ENCODE peak calls at places on chromosomes 11 and 22, in five cellular contexts. One of them, this sample, is unnamed.

GRCh38 chr11:67406969-67407699 is 3.3 kb downstream of the TBC1D10C start:
- DNase-seq in H1: no peak
- DNase-seq in GM12878: no peak
- DNase-seq in K562: no peak
- DNase-seq in endothelial cell of umbilical vein: no peak
- DNase-seq in this sample: no peak

GRCh38 chr22:40595497-40596234 is 40.9 kb downstream of the MRTFA start:
- DNase-seq in H1: no peak
- DNase-seq in GM12878: no peak
- DNase-seq in K562: no peak
- DNase-seq in endothelial cell of umbilical vein: no peak
- DNase-seq in this sample: no peak

GRCh38 chr11:7167976-7168740 is 79.4 kb downstream of the RBMXL2 start:
- DNase-seq in H1: no peak
- DNase-seq in GM12878: no peak
- DNase-seq in K562: no peak
- DNase-seq in endothelial cell of umbilical vein: no peak
- DNase-seq in this sample: no peak

GRCh38 chr22:50252081-50253045 is 1.3 kb upstream of the HDAC10 start:
- DNase-seq in H1: peak; percentile 85
- DNase-seq in GM12878: no peak
- DNase-seq in K562: no peak
- DNase-seq in endothelial cell of umbilical vein: peak; percentile 67
- DNase-seq in this sample: no peak

GRCh38 chr11:45450189-45450588 is 164.0 kb upstream of the SYT13 start:
- DNase-seq in H1: no peak
- DNase-seq in GM12878: no peak
- DNase-seq in K562: no peak
- DNase-seq in endothelial cell of umbilical vein: no peak
- DNase-seq in this sample: no peak

GRCh38 chr11:65444314-65445051 is 21.9 kb downstream of the NEAT1 start:
- DNase-seq in H1: no peak
- DNase-seq in GM12878: no peak
- DNase-seq in K562: no peak
- DNase-seq in endothelial cell of umbilical vein: peak; percentile 42
- DNase-seq in this sample: no peak

GRCh38 chr11:68948948-68949347 is 31.8 kb downstream of the MRGPRD start:
- DNase-seq in H1: no peak
- DNase-seq in GM12878: no peak
- DNase-seq in K562: no peak
- DNase-seq in endothelial cell of umbilical vein: no peak
- DNase-seq in this sample: no peak

GRCh38 chr22:46070215-46070721 is 80.1 kb upstream of the PPARA start:
- DNase-seq in H1: peak; percentile 74
- DNase-seq in GM12878: no peak
- DNase-seq in K562: no peak
- DNase-seq in endothelial cell of umbilical vein: peak; percentile 52
- DNase-seq in this sample: no peak

GRCh38 chr11:102614485-102614884 is 10.6 kb downstream of the MMP20 start:
- DNase-seq in H1: no peak
- DNase-seq in GM12878: no peak
- DNase-seq in K562: no peak
- DNase-seq in endothelial cell of umbilical vein: no peak
- DNase-seq in this sample: no peak

GRCh38 chr22:46086577-46087335 is 63.6 kb upstream of the PPARA start:
- DNase-seq in H1: no peak
- DNase-seq in GM12878: no peak
- DNase-seq in K562: no peak
- DNase-seq in endothelial cell of umbilical vein: no peak
- DNase-seq in this sample: no peak

GRCh38 chr11:30046211-30046945 is 29.5 kb upstream of the KCNA4 start:
- DNase-seq in H1: peak; percentile 69
- DNase-seq in GM12878: no peak
- DNase-seq in K562: no peak
- DNase-seq in endothelial cell of umbilical vein: no peak
- DNase-seq in this sample: no peak

GRCh38 chr22:45645526-45646414 is 25.9 kb upstream of the ATXN10 start:
- DNase-seq in H1: peak; percentile 97
- DNase-seq in GM12878: no peak
- DNase-seq in K562: peak; percentile 69
- DNase-seq in endothelial cell of umbilical vein: peak; percentile 34
- DNase-seq in this sample: peak; percentile 26

GRCh38 chr11:27938011-27938410 is 169.9 kb downstream of the KIF18A start:
- DNase-seq in H1: no peak
- DNase-seq in GM12878: no peak
- DNase-seq in K562: no peak
- DNase-seq in endothelial cell of umbilical vein: no peak
- DNase-seq in this sample: no peak

GRCh38 chr11:27933992-27934829 is 173.7 kb downstream of the KIF18A start:
- DNase-seq in H1: no peak
- DNase-seq in GM12878: no peak
- DNase-seq in K562: no peak
- DNase-seq in endothelial cell of umbilical vein: peak; percentile 48
- DNase-seq in this sample: peak; percentile 98

GRCh38 chr11:27930946-27931345 is 177.0 kb downstream of the KIF18A start:
- DNase-seq in H1: no peak
- DNase-seq in GM12878: no peak
- DNase-seq in K562: no peak
- DNase-seq in endothelial cell of umbilical vein: no peak
- DNase-seq in this sample: no peak

GRCh38 chr11:27934830-27935145 is 173.2 kb downstream of the KIF18A start:
- DNase-seq in H1: no peak
- DNase-seq in GM12878: no peak
- DNase-seq in K562: no peak
- DNase-seq in endothelial cell of umbilical vein: peak; percentile 62
- DNase-seq in this sample: peak; percentile 93
- TF ChIP-seq MAX in H1: no peak
- TF ChIP-seq MAX in GM12878: no peak
- TF ChIP-seq MAX in K562: no peak
- TF ChIP-seq MAX in endothelial cell of umbilical vein: no peak
- TF ChIP-seq MAX in this sample: peak; percentile 53

GRCh38 chr11:72102162-72102561 is 935 bp downstream of the LAMTOR1 start:
- DNase-seq in H1: no peak
- DNase-seq in GM12878: no peak
- DNase-seq in K562: peak; percentile 14
- DNase-seq in endothelial cell of umbilical vein: no peak
- DNase-seq in this sample: no peak
- H2AFZ ChIP-seq in H1: no peak overlapping the region
- H2AFZ ChIP-seq in GM12878: no peak overlapping the region
- H2AFZ ChIP-seq in K562: no peak overlapping the region
- H2AFZ ChIP-seq in endothelial cell of umbilical vein: no peak overlapping the region
- H2AFZ ChIP-seq in this sample: no peak overlapping the region

GRCh38 chr11:121650520-121651266 is 197.9 kb upstream of the SORL1-AS1 start:
- DNase-seq in H1: no peak
- DNase-seq in GM12878: peak; percentile 25
- DNase-seq in K562: no peak
- DNase-seq in endothelial cell of umbilical vein: no peak
- DNase-seq in this sample: no peak
- TF ChIP-seq MAX in H1: no peak
- TF ChIP-seq MAX in GM12878: no peak
- TF ChIP-seq MAX in K562: no peak
- TF ChIP-seq MAX in endothelial cell of umbilical vein: no peak
- TF ChIP-seq MAX in this sample: no peak

GRCh38 chr22:27461470-27461869 is 340.1 kb downstream of the MN1 start:
- DNase-seq in H1: no peak
- DNase-seq in GM12878: no peak
- DNase-seq in K562: no peak
- DNase-seq in endothelial cell of umbilical vein: no peak
- DNase-seq in this sample: no peak
- H2AFZ ChIP-seq in H1: peak overlapping the region; percentile 4
- H2AFZ ChIP-seq in GM12878: no peak overlapping the region
- H2AFZ ChIP-seq in K562: no peak overlapping the region
- H2AFZ ChIP-seq in endothelial cell of umbilical vein: no peak overlapping the region
- H2AFZ ChIP-seq in this sample: no peak overlapping the region

DNA sequence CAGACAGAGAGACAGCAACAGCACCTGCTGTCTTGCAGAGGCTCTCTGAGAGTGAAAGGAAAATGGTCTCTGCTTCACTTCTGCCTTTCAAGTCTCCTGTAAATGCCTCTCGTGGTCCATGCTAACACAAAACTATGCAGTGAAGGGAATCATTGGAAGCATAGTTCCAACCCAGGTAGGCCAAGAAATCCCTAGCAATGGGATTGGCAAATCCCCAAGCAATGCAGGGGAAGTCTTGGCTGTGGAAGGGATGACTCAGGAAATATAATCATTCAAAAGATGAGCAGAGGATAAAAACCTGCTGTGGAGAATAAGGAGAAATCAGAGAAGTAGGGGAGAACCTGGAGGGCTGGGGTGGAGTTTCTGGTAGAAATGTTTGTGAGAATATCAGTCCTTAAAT is 216.1 kb upstream of the ZBED5 start:
- DNase-seq in H1: no peak
- DNase-seq in GM12878: no peak
- DNase-seq in K562: no peak
- DNase-seq in endothelial cell of umbilical vein: no peak
- DNase-seq in this sample: no peak
- TF ChIP-seq MAX in H1: no peak
- TF ChIP-seq MAX in GM12878: no peak
- TF ChIP-seq MAX in K562: no peak
- TF ChIP-seq MAX in endothelial cell of umbilical vein: no peak
- TF ChIP-seq MAX in this sample: no peak

DNA sequence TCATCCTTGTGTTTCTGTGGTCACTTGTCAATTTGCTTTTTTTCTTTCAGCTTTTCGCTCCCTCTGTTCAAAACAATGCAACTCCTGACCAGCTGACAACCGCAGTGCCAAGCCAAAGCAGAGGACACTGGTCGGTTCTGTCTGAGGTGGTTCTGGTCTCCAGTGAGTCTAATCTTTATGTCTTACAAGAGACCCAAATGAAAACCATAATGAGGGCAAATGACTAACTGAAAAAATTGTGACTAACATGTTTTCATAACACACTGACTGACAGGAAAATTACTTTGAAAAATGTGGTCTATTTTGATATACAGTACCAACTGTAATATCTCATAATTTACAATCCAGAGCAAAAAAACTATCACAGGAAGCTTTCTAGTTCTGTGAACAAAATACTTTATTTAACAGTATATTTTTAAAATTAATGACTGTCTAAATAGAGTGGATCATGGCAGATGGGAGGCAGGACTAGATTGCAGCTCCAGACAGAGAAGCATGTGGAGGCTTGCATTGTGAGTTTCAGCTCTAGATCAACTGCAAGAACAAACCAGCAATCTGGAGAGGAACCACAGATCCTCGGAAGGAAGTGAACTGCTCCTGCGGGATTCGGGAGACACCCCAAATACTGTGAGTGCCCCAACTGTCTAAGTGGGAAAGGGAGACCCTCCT is 311.8 kb downstream of the SBF2 start:
- DNase-seq in H1: no peak
- DNase-seq in GM12878: no peak
- DNase-seq in K562: no peak
- DNase-seq in endothelial cell of umbilical vein: peak; percentile 79
- DNase-seq in this sample: no peak
- H2AFZ ChIP-seq in H1: no peak overlapping the region
- H2AFZ ChIP-seq in GM12878: no peak overlapping the region
- H2AFZ ChIP-seq in K562: peak overlapping the region; percentile 79
- H2AFZ ChIP-seq in endothelial cell of umbilical vein: no peak overlapping the region
- H2AFZ ChIP-seq in this sample: no peak overlapping the region

GRCh38 chr11:3942956-3943497 is 87.6 kb downstream of the STIM1 start:
- DNase-seq in H1: no peak
- DNase-seq in GM12878: no peak
- DNase-seq in K562: no peak
- DNase-seq in endothelial cell of umbilical vein: peak; percentile 68
- DNase-seq in this sample: no peak
- TF ChIP-seq MAX in H1: no peak
- TF ChIP-seq MAX in GM12878: no peak
- TF ChIP-seq MAX in K562: no peak
- TF ChIP-seq MAX in endothelial cell of umbilical vein: no peak
- TF ChIP-seq MAX in this sample: no peak

DNA sequence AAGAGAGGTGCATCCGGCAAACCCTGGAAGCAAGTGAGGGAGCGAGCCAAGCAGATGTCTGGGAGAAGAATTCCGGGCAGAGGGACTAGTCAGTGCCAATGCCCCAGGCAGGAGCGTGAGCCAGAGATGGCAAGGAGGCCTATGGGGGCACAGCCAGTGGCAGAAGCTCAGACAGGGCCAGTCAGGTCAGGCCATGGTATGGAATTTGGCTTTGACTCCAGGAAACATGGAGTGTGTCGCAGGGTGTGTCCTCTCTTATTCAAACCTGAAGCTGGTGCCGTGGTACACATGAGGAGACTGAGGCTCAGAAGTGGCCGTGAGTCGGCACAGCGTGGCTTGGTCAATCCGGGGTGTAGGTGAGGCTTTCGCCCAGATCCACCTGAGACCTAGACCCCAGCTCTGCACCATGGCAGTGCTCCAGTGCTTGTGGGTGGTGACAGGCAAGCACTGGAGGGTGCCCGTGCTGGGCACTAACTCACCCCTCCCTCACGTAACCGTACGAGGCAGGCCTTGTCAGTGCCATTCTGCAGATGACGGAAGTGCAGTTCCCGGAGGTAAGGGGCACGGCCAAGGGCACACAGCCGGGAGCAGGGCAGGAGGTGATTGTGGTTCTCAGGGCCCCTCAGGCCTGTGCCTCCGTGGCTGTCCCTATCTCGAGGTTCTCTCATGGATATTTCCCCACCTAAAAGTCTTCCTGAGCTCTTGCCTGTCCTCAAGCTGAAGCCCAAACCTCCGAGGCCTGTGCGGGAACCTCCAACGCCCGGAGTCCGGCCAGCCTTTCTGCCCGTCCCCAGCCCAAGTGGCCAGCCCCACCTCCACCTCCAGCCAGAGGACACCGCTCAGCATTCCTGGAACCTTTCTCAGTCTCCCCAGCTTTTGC is 10.6 kb upstream of the SPI1 start:
- DNase-seq in H1: no peak
- DNase-seq in GM12878: no peak
- DNase-seq in K562: peak; percentile 3
- DNase-seq in endothelial cell of umbilical vein: no peak
- DNase-seq in this sample: no peak
- H2AFZ ChIP-seq in H1: peak overlapping the region; percentile 69
- H2AFZ ChIP-seq in GM12878: no peak overlapping the region
- H2AFZ ChIP-seq in K562: peak overlapping the region; percentile 57
- H2AFZ ChIP-seq in endothelial cell of umbilical vein: no peak overlapping the region
- H2AFZ ChIP-seq in this sample: no peak overlapping the region

DNA sequence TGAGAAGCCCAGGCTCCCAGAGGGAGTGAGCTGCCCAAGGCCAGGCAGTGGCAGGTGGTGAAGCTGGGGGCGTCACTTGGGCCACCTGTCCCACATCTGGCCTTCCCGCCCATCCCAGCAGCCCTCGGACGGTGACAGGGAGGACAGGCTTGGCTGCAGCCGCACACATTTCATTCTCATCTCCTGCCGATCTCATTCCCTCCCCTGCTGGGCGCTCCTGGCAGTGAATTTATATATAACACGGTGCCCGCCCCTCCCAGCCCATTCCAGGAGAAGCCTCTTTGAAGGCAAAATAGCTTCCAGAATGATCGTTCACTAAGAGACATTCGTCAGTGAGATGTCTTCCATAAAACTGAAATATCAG is 861.3 kb downstream of the TBC1D22A start:
- DNase-seq in H1: peak; percentile 33
- DNase-seq in GM12878: no peak
- DNase-seq in K562: no peak
- DNase-seq in endothelial cell of umbilical vein: no peak
- DNase-seq in this sample: no peak
- TF ChIP-seq MAX in H1: no peak
- TF ChIP-seq MAX in GM12878: no peak
- TF ChIP-seq MAX in K562: no peak
- TF ChIP-seq MAX in endothelial cell of umbilical vein: no peak
- TF ChIP-seq MAX in this sample: no peak

This sample was measured in HCT116.